ENCODE peak calls at places on chromosome 6, in nine cellular contexts. V, P, Y, M, N, S, J, W and T are unnamed samples.

GRCh38 chr6:164247106-164247505 is 832.6 kb downstream of the QKI start:
- DNase-seq in J (peak; percentile 7), N (no peak), S (no peak), Y (no peak), M (no peak), P (peak; percentile 2), W (no peak), V (no peak), T (peak; percentile 14)

GRCh38 chr6:12203001-12203400 is 87.2 kb upstream of the EDN1 start:
- DNase-seq in N (peak; percentile 98), J (no peak), Y (no peak), V (no peak), W (no peak), M (no peak), S (no peak), P (peak; percentile 92), T (no peak)

GRCh38 chr6:125224236-125224861 is 70.8 kb downstream of the TPD52L1 start:
- DNase-seq in M (no peak), J (peak; percentile 50), S (no peak), W (peak; percentile 15), Y (no peak), V (no peak), P (peak; percentile 19), N (no peak), T (no peak)

GRCh38 chr6:14367296-14367695 is 249.7 kb downstream of the CD83 start:
- DNase-seq in V (no peak), Y (no peak), P (no peak), M (no peak), S (no peak), W (no peak), J (no peak), N (no peak), T (no peak)

GRCh38 chr6:83153958-83154357 is 39.1 kb downstream of the PGM3 start:
- DNase-seq in J (no peak), S (no peak), V (no peak), W (no peak), P (peak; percentile 31), M (no peak), N (no peak), Y (no peak), T (no peak)

GRCh38 chr6:108562503-108562993 is 1.8 kb downstream of the FOXO3 start:
- DNase-seq in N (peak; percentile 99), Y (no peak), P (peak; percentile 77), M (no peak), S (no peak), J (peak; percentile 66), W (peak; percentile 57), V (peak; percentile 84), T (peak; percentile 83)

GRCh38 chr6:143332153-143332845 is 118.2 kb downstream of the ADAT2 start:
- DNase-seq in Y (no peak), S (no peak), V (no peak), W (no peak), N (no peak), P (no peak), J (no peak), M (no peak), T (no peak)

GRCh38 chr6:25176466-25176865 is 102.7 kb upstream of the CARMIL1 start:
- DNase-seq in J (no peak), Y (no peak), N (no peak), W (no peak), V (no peak), M (no peak), S (no peak), P (no peak), T (no peak)

GRCh38 chr6:84151669-84152068 is 75.8 kb downstream of the CEP162 start:
- DNase-seq in Y (no peak), J (no peak), S (no peak), N (no peak), P (no peak), V (no peak), W (no peak), M (no peak), T (no peak)

GRCh38 chr6:112466378-112467151 is 119.4 kb downstream of the RFPL4B start:
- DNase-seq in V (no peak), Y (no peak), W (no peak), M (no peak), S (no peak), N (no peak), P (peak; percentile 53), J (peak; percentile 67), T (no peak)

GRCh38 chr6:151806757-151807512 is 547 bp upstream of the ESR1 start:
- DNase-seq in W (peak; percentile 5), Y (no peak), V (no peak), M (no peak), J (no peak), N (no peak), P (no peak), S (no peak), T (no peak)